ENCODE peak calls at places on chromosomes 16 and 17, in four cellular contexts. One of them, this sample, is unnamed.

GRCh38 chr17:77096570-77097214 is 44.1 kb upstream of the SEC14L1 start:
- DNase-seq in left ventricle myocardium inferior: no peak
- DNase-seq in sigmoid colon: no peak
- DNase-seq in H9: no peak
- DNase-seq in this sample: no peak

GRCh38 chr16:70529051-70529777 is 5.6 kb downstream of the SF3B3 start:
- DNase-seq in H9: no peak
- DNase-seq in sigmoid colon: no peak
- DNase-seq in left ventricle myocardium inferior: no peak
- DNase-seq in this sample: no peak

GRCh38 chr17:43456661-43457361 is 27.0 kb upstream of the DHX8 start:
- DNase-seq in left ventricle myocardium inferior: no peak
- DNase-seq in H9: no peak
- DNase-seq in sigmoid colon: peak
- DNase-seq in this sample: peak

GRCh38 chr17:80388601-80389000 is 26.4 kb upstream of the ENDOV start:
- DNase-seq in left ventricle myocardium inferior: no peak
- DNase-seq in sigmoid colon: no peak
- DNase-seq in H9: no peak
- DNase-seq in this sample: no peak

GRCh38 chr17:77613627-77614026 is 344.9 kb upstream of the TNRC6C start:
- DNase-seq in sigmoid colon: no peak
- DNase-seq in H9: peak
- DNase-seq in left ventricle myocardium inferior: no peak
- DNase-seq in this sample: no peak

GRCh38 chr16:19884021-19884485 is 595 bp downstream of the GPRC5B start:
- DNase-seq in left ventricle myocardium inferior: peak
- DNase-seq in H9: peak
- DNase-seq in sigmoid colon: peak
- DNase-seq in this sample: no peak

GRCh38 chr16:71474864-71475263 is 12.8 kb upstream of the ZNF23 start:
- DNase-seq in sigmoid colon: no peak
- DNase-seq in H9: no peak
- DNase-seq in left ventricle myocardium inferior: no peak
- DNase-seq in this sample: no peak

GRCh38 chr17:51869387-51869786 is 289.1 kb downstream of the CA10 start:
- DNase-seq in left ventricle myocardium inferior: no peak
- DNase-seq in sigmoid colon: no peak
- DNase-seq in H9: peak
- DNase-seq in this sample: no peak

GRCh38 chr16:29687755-29688154 is 8.8 kb downstream of the QPRT start:
- DNase-seq in sigmoid colon: no peak
- DNase-seq in left ventricle myocardium inferior: no peak
- DNase-seq in H9: no peak
- DNase-seq in this sample: no peak

GRCh38 chr16:24499193-24499814 is 40.1 kb upstream of the RBBP6 start:
- DNase-seq in sigmoid colon: no peak
- DNase-seq in left ventricle myocardium inferior: no peak
- DNase-seq in H9: peak
- DNase-seq in this sample: no peak

GRCh38 chr17:9797965-9798364 is 6.6 kb upstream of the DHRS7C start:
- DNase-seq in H9: no peak
- DNase-seq in left ventricle myocardium inferior: no peak
- DNase-seq in sigmoid colon: no peak
- DNase-seq in this sample: no peak

GRCh38 chr16:11064846-11065245 is 120.5 kb downstream of the CLEC16A start:
- DNase-seq in left ventricle myocardium inferior: no peak
- DNase-seq in H9: no peak
- DNase-seq in sigmoid colon: no peak
- DNase-seq in this sample: peak

GRCh38 chr16:2447920-2448583 is 11.9 kb upstream of the TEDC2 start:
- DNase-seq in H9: no peak
- DNase-seq in left ventricle myocardium inferior: no peak
- DNase-seq in sigmoid colon: no peak
- DNase-seq in this sample: no peak

GRCh38 chr16:54936979-54937672 is 6.5 kb downstream of the IRX5 start:
- DNase-seq in left ventricle myocardium inferior: no peak
- DNase-seq in H9: peak
- DNase-seq in sigmoid colon: no peak
- DNase-seq in this sample: no peak

GRCh38 chr16:55045329-55046145 is 114.9 kb downstream of the IRX5 start:
- DNase-seq in sigmoid colon: peak
- DNase-seq in H9: no peak
- DNase-seq in left ventricle myocardium inferior: no peak
- DNase-seq in this sample: no peak

GRCh38 chr17:29722411-29723198 is 99.9 kb upstream of the CORO6 start:
- DNase-seq in H9: no peak
- DNase-seq in left ventricle myocardium inferior: no peak
- DNase-seq in sigmoid colon: peak
- DNase-seq in this sample: peak

GRCh38 chr16:27698746-27699145 is 148.8 kb downstream of the KATNIP start:
- DNase-seq in left ventricle myocardium inferior: no peak
- DNase-seq in H9: no peak
- DNase-seq in sigmoid colon: no peak
- DNase-seq in this sample: no peak

GRCh38 chr16:4410335-4411075 is 5.9 kb downstream of the CORO7 start:
- DNase-seq in H9: no peak
- DNase-seq in sigmoid colon: peak
- DNase-seq in left ventricle myocardium inferior: no peak
- DNase-seq in this sample: no peak

GRCh38 chr16:10870137-10870776 is 6.7 kb upstream of the CIITA start:
- DNase-seq in left ventricle myocardium inferior: no peak
- DNase-seq in H9: no peak
- DNase-seq in sigmoid colon: no peak
- DNase-seq in this sample: no peak

GRCh38 chr16:89096042-89096717 is 2.5 kb downstream of the ACSF3 start:
- DNase-seq in left ventricle myocardium inferior: no peak
- DNase-seq in H9: no peak
- DNase-seq in sigmoid colon: no peak
- DNase-seq in this sample: no peak

GRCh38 chr16:89095401-89095974 is 1.8 kb downstream of the ACSF3 start:
- DNase-seq in left ventricle myocardium inferior: no peak
- DNase-seq in sigmoid colon: no peak
- DNase-seq in H9: no peak
- DNase-seq in this sample: no peak

GRCh38 chr16:89093602-89094251 is at the start of gene ACSF3:
- DNase-seq in H9: no peak
- DNase-seq in sigmoid colon: peak
- DNase-seq in left ventricle myocardium inferior: peak
- DNase-seq in this sample: peak

GRCh38 chr16:89092013-89092412 is 1.6 kb upstream of the ACSF3 start:
- DNase-seq in H9: no peak
- DNase-seq in sigmoid colon: no peak
- DNase-seq in left ventricle myocardium inferior: no peak
- DNase-seq in this sample: no peak

DNA sequence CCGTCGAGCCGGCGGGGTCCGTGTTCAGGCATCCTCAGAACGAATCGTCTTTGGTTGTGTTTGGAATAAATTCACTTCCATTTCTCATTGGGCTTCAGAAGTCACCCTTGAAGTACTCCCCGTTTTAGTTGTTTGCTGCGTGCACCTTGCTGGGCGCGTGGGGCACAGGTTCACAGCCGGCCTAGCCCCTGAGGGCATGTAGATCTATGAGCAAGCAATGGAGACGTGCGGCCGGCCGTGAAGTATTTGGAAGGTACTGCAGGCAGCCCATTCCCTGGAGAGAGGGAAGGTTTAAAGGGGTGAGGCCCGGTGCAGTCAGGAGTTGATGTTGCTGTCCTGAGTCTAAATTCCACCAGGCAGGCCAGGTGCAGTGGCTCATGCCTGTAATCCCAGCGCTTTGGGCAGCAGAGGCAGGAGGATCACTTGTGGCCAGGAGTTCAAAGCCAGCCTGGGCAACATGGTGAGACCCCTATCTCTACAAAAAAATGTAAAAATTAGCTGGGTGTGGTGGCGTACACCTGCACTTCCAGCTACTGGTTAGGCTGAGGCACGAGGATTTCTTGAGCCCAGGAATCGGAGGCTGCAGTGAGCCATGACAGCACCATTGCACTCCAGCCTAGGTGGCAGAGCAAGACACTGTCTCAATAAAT is 725 bp downstream of the ACSF3 start:
- DNase-seq in H9: no peak
- DNase-seq in left ventricle myocardium inferior: no peak
- DNase-seq in sigmoid colon: no peak
- DNase-seq in this sample: no peak
- H3K27ac ChIP-seq in H9: no peak
- H3K27ac ChIP-seq in left ventricle myocardium inferior: peak
- H3K27ac ChIP-seq in sigmoid colon: peak
- H3K27ac ChIP-seq in this sample: peak

GRCh38 chr16:8893976-8894690 is 12.0 kb downstream of the LITAFD start:
- DNase-seq in left ventricle myocardium inferior: no peak
- DNase-seq in sigmoid colon: peak
- DNase-seq in H9: no peak
- DNase-seq in this sample: no peak

GRCh38 chr16:8894736-8895334 is 12.7 kb downstream of the LITAFD start:
- DNase-seq in left ventricle myocardium inferior: no peak
- DNase-seq in sigmoid colon: peak
- DNase-seq in H9: no peak
- DNase-seq in this sample: no peak

GRCh38 chr16:8890549-8890921 is 8.4 kb downstream of the LITAFD start:
- DNase-seq in H9: no peak
- DNase-seq in sigmoid colon: no peak
- DNase-seq in left ventricle myocardium inferior: no peak
- DNase-seq in this sample: no peak

GRCh38 chr16:8892101-8892575 is 10.0 kb downstream of the LITAFD start:
- DNase-seq in sigmoid colon: peak
- DNase-seq in H9: no peak
- DNase-seq in left ventricle myocardium inferior: no peak
- DNase-seq in this sample: peak

GRCh38 chr16:8893426-8893825 is 11.3 kb downstream of the LITAFD start:
- DNase-seq in sigmoid colon: peak
- DNase-seq in left ventricle myocardium inferior: no peak
- DNase-seq in H9: no peak
- DNase-seq in this sample: no peak
- TF ChIP-seq CTCF in sigmoid colon: no peak
- TF ChIP-seq CTCF in left ventricle myocardium inferior: no peak
- TF ChIP-seq CTCF in H9: no peak
- TF ChIP-seq CTCF in this sample: no peak

DNA sequence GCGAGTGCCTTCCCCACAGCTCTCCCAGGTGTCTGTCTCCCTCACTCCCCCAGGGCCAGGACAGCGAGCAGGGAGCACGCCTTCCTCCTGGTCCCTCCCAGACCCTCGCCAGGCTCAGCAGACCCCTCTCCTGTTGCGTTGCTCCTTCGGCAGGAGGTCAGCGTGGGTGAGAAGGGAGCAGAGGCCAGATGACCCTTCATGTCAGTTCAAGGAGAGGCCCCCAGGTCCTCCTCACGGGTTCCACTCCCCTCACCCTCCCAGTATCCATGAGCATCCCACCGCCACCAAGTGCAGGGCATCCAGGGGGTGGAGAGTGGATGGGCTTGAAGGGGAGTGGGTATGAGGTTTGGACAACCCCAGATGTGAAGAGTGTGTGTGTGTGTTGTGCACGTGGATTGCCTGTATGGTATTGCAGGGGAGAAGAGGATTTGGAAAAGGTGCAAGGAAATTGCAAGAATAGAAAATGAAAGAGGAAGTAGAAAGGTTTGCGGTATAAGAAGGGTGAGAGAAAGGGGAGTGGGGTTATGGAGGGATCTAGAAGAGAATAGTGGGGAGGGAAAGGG is 17.7 kb downstream of the SGCA start:
- DNase-seq in sigmoid colon: no peak
- DNase-seq in H9: no peak
- DNase-seq in left ventricle myocardium inferior: no peak
- DNase-seq in this sample: no peak
- H3K27ac ChIP-seq in sigmoid colon: peak
- H3K27ac ChIP-seq in H9: no peak
- H3K27ac ChIP-seq in left ventricle myocardium inferior: no peak
- H3K27ac ChIP-seq in this sample: peak

GRCh38 chr17:50511058-50511457 is 2.8 kb downstream of the MYCBPAP start:
- DNase-seq in H9: no peak
- DNase-seq in sigmoid colon: no peak
- DNase-seq in left ventricle myocardium inferior: no peak
- DNase-seq in this sample: no peak

GRCh38 chr17:50505731-50506130 is 2.5 kb upstream of the MYCBPAP start:
- DNase-seq in sigmoid colon: no peak
- DNase-seq in H9: no peak
- DNase-seq in left ventricle myocardium inferior: no peak
- DNase-seq in this sample: no peak

GRCh38 chr17:50507871-50508572 is at the start of gene MYCBPAP:
- DNase-seq in H9: peak
- DNase-seq in left ventricle myocardium inferior: peak
- DNase-seq in sigmoid colon: peak
- DNase-seq in this sample: peak

GRCh38 chr17:50506298-50506697 is 1.9 kb upstream of the MYCBPAP start:
- DNase-seq in left ventricle myocardium inferior: no peak
- DNase-seq in H9: no peak
- DNase-seq in sigmoid colon: no peak
- DNase-seq in this sample: no peak

DNA sequence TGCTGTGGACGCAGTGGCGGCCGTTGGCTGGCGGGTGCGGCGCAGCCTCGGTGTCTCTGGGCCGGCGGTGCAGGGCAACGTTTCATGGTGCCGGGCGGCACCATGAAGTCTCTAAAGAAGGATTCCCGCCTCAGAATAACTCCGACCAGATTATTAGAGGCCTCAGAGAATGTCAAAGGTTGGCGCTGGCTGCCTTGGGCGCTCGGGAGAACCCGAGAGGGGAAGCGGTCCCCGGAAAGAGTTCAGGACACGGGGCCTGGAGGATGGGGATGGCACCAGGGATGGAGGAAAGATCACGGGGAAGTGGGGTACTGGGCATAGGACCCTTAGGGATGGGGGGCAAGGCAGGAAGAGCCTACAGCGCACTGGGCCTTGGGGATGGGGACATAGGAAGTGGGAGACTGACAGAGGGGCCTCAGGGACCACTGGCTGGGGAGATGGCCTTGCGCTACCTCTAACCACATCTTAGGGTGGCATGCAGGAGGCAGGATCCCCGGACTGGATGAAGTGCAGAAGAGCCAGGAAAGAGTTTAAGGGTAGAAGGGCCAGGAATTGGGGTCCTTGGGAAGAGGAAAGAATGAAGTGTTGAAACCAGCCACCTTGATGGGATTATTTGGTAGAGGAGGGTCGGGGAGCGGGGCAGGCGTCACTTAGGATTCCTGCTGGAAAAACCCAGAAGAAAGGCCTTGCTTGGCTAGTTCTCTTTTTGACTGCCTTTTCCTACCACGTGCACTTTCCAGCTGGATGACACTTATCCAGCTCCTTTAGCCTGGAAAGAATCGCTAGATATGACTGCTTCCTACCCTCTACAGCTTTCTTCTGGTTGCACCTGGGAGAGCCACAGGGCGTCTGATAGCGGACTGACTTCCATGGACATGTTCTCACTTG is 578 bp downstream of the MYCBPAP start:
- DNase-seq in sigmoid colon: no peak
- DNase-seq in left ventricle myocardium inferior: no peak
- DNase-seq in H9: no peak
- DNase-seq in this sample: no peak
- TF ChIP-seq CTCF in sigmoid colon: no peak
- TF ChIP-seq CTCF in left ventricle myocardium inferior: no peak
- TF ChIP-seq CTCF in H9: no peak
- TF ChIP-seq CTCF in this sample: no peak

This sample was measured in gastrocnemius medialis.